ENCODE peak calls at places on chromosome 1, in four cellular contexts. R is anterior cingulate cortex, X is BJ, A is Peyer's patch. F is an unnamed sample.

GRCh38 chr1:1217621-1218523 is 3.9 kb upstream of the TNFRSF4 start:
- DNase-seq in A (no peak), R (no peak), X (no peak), F (no peak)

GRCh38 chr1:82330330-82330729 is 529.6 kb downstream of the ADGRL2 start:
- DNase-seq in X (no peak), R (no peak), A (no peak), F (no peak)

GRCh38 chr1:150072959-150073358 is 5.4 kb downstream of the VPS45 start:
- DNase-seq in A (no peak), X (no peak), R (no peak), F (no peak)

GRCh38 chr1:240109920-240110685 is 18.4 kb downstream of the FMN2 start:
- DNase-seq in R (peak; percentile 49), X (no peak), A (no peak), F (peak; percentile 14)

GRCh38 chr1:205581321-205581980 is 50.4 kb downstream of the ELK4 start:
- DNase-seq in X (no peak), R (no peak), A (peak; percentile 31), F (no peak)

GRCh38 chr1:99645199-99645598 is 714 bp upstream of the PALMD start:
- DNase-seq in A (no peak), X (no peak), R (no peak), F (no peak)

GRCh38 chr1:54583868-54584267 is 35.8 kb downstream of the ACOT11 start:
- DNase-seq in X (no peak), R (peak; percentile 30), A (no peak), F (no peak)

GRCh38 chr1:207828485-207829158 is 76.8 kb downstream of the CD46 start:
- DNase-seq in A (peak; percentile 91), R (peak; percentile 62), X (peak; percentile 59), F (peak; percentile 28)

GRCh38 chr1:107277022-107277421 is 136.2 kb downstream of the NTNG1 start:
- DNase-seq in R (no peak), A (peak; percentile 55), X (peak; percentile 2), F (no peak)

GRCh38 chr1:39507230-39507928 is 15.9 kb downstream of the BMP8A start:
- DNase-seq in R (no peak), A (no peak), X (no peak), F (peak; percentile 27)

GRCh38 chr1:226211181-226211580 is 12.3 kb upstream of the MIXL1 start:
- DNase-seq in A (no peak), X (no peak), R (no peak), F (no peak)

GRCh38 chr1:194150242-194150641 is 963.8 kb upstream of the B3GALT2 start:
- DNase-seq in R (no peak), X (no peak), A (no peak), F (no peak)

GRCh38 chr1:243234978-243235657 is 20.0 kb downstream of the CEP170 start:
- DNase-seq in X (no peak), R (no peak), A (no peak), F (no peak)

F was measured in substantia nigra.